ENCODE peak calls at places on chromosome 2, in seven cellular contexts. E, R, X, A, K, D and I are unnamed samples.

GRCh38 chr2:120499784-120500495 is 154.0 kb downstream of the INHBB start:
- DNase-seq in E (no peak), R (no peak), D (peak), X (no peak), A (no peak), K (no peak), I (no peak)

GRCh38 chr2:207969249-207969648 is 56.1 kb downstream of the PLEKHM3 start:
- DNase-seq in A (no peak), X (no peak), D (no peak), K (no peak), R (no peak), E (no peak), I (no peak)

GRCh38 chr2:191020742-191021381 is 6.9 kb upstream of the STAT1 start:
- DNase-seq in E (peak), K (peak), A (no peak), R (no peak), D (peak), X (peak), I (no peak)

GRCh38 chr2:98508690-98509054 is 64.0 kb downstream of the INPP4A start:
- DNase-seq in X (peak), E (no peak), D (no peak), K (no peak), A (no peak), R (no peak), I (no peak)

GRCh38 chr2:118982039-118982438 is 40.0 kb downstream of the MARCO start:
- DNase-seq in A (peak), K (no peak), X (no peak), R (no peak), D (no peak), E (no peak), I (no peak)

GRCh38 chr2:222743263-222743865 is 71.9 kb downstream of the MOGAT1 start:
- DNase-seq in X (no peak), E (no peak), R (peak), A (no peak), D (no peak), K (no peak), I (no peak)

GRCh38 chr2:134674687-134675086 is 44.1 kb downstream of the TMEM163 start:
- DNase-seq in K (no peak), E (no peak), R (no peak), D (no peak), A (no peak), X (no peak), I (no peak)

GRCh38 chr2:205776139-205776538 is 93.8 kb downstream of the NRP2 start:
- DNase-seq in E (peak), X (no peak), A (no peak), K (no peak), R (peak), D (peak), I (no peak)

GRCh38 chr2:53209679-53210473 is 557.7 kb upstream of the CHAC2 start:
- DNase-seq in X (no peak), K (no peak), A (no peak), R (no peak), D (no peak), E (no peak), I (no peak)

GRCh38 chr2:138078153-138078552 is 113.9 kb downstream of the HNMT start:
- DNase-seq in R (no peak), X (no peak), E (peak), D (peak), K (no peak), A (no peak), I (peak)

GRCh38 chr2:232637832-232638231 is 4.4 kb downstream of the EFHD1 start:
- DNase-seq in K (no peak), X (no peak), A (no peak), D (no peak), E (no peak), R (no peak), I (peak)

GRCh38 chr2:41711736-41712135 is 336.1 kb upstream of the PKDCC start:
- DNase-seq in E (no peak), D (no peak), R (no peak), X (no peak), K (no peak), A (no peak), I (no peak)

GRCh38 chr2:166994588-166995336 is 106.5 kb downstream of the XIRP2 start:
- DNase-seq in X (no peak), K (no peak), R (no peak), E (no peak), A (no peak), D (no peak), I (no peak)

GRCh38 chr2:42971381-42971780 is 179.0 kb upstream of the HAAO start:
- DNase-seq in X (no peak), R (no peak), D (no peak), E (no peak), K (no peak), A (no peak), I (no peak)

GRCh38 chr2:99793022-99793421 is 303.2 kb upstream of the REV1 start:
- DNase-seq in D (no peak), K (no peak), R (no peak), X (no peak), E (no peak), A (no peak), I (no peak)

GRCh38 chr2:218186876-218187649 is 20.3 kb upstream of the CXCR1 start:
- DNase-seq in A (no peak), R (no peak), E (no peak), X (no peak), K (no peak), D (no peak), I (no peak)

GRCh38 chr2:14941151-14941631 is 308.7 kb downstream of the LRATD1 start:
- DNase-seq in E (peak), K (no peak), D (no peak), R (no peak), A (no peak), X (no peak), I (peak)

GRCh38 chr2:156671706-156672105 is 235.5 kb downstream of the GPD2 start:
- DNase-seq in D (no peak), E (no peak), K (no peak), X (no peak), A (no peak), R (no peak), I (no peak)

GRCh38 chr2:67137699-67138098 is 259.4 kb upstream of the ETAA1 start:
- DNase-seq in D (no peak), A (no peak), X (no peak), E (no peak), K (no peak), R (no peak), I (no peak)

GRCh38 chr2:42030196-42030759 is 17.5 kb upstream of the PKDCC start:
- DNase-seq in E (no peak), X (no peak), D (no peak), R (no peak), K (no peak), A (no peak), I (no peak)

GRCh38 chr2:242032780-242033656 is 163.5 kb downstream of the RTP5 start:
- DNase-seq in R (no peak), X (no peak), D (peak), E (no peak), K (no peak), A (no peak), I (no peak)

GRCh38 chr2:1488851-1489250 is 75.6 kb downstream of the TPO start:
- DNase-seq in K (no peak), R (no peak), A (no peak), E (no peak), X (no peak), D (no peak), I (no peak)

GRCh38 chr2:120244656-120245519 is 7.8 kb upstream of the RALB start:
- DNase-seq in R (no peak), A (no peak), E (no peak), D (no peak), X (no peak), K (no peak), I (no peak)

GRCh38 chr2:134244587-134244986 is 9.3 kb upstream of the MGAT5 start:
- DNase-seq in D (no peak), A (no peak), E (peak), X (no peak), K (no peak), R (no peak), I (no peak)

GRCh38 chr2:110854355-110855081 is 122.1 kb downstream of the ACOXL start:
- DNase-seq in K (no peak), E (no peak), R (no peak), D (no peak), X (no peak), A (no peak), I (no peak)

GRCh38 chr2:113218283-113219091 is 44.7 kb downstream of the PSD4 start:
- DNase-seq in A (no peak), X (no peak), K (no peak), D (peak), E (peak), R (no peak), I (no peak)

GRCh38 chr2:62654423-62654791 is 51.1 kb upstream of the EHBP1 start:
- DNase-seq in K (no peak), E (peak), R (no peak), A (no peak), X (no peak), D (no peak), I (no peak)

GRCh38 chr2:236569593-236569973 is at the start of gene ACKR3:
- DNase-seq in D (peak), X (peak), R (peak), K (peak), A (peak), E (peak), I (peak)